ENCODE peak calls at places on chromosomes 7 and 10, in ten cellular contexts. One of them, this sample, is unnamed.
A peak's percentile ranks its signal among the peaks of the same experiment; 100 is the strongest.

GRCh38 chr10:71661060-71661622 is 58.4 kb downstream of the C10orf105 start:
- DNase-seq in neural crest cell: peak; percentile 30
- DNase-seq in activated T-helper 9 cell treated with anti-CD3 and anti-CD28 coated beads, Interleukin-2, amount 50 U/mL, for 16 hours: no peak
- DNase-seq in NCI-H2081: no peak
- DNase-seq in WTC11: no peak
- DNase-seq in HTR-8/SVneo: no peak
- DNase-seq in adipocyte: no peak
- DNase-seq in mesenteric fat pad: no peak
- DNase-seq in myocyte: no peak
- DNase-seq in fibroblast of mammary gland: no peak
- DNase-seq in this sample: no peak

GRCh38 chr7:157547102-157547501 is 210.3 kb downstream of the DNAJB6 start:
- DNase-seq in activated T-helper 9 cell treated with anti-CD3 and anti-CD28 coated beads, Interleukin-2, amount 50 U/mL, for 16 hours: no peak
- DNase-seq in mesenteric fat pad: no peak
- DNase-seq in fibroblast of mammary gland: no peak
- DNase-seq in adipocyte: no peak
- DNase-seq in HTR-8/SVneo: no peak
- DNase-seq in myocyte: no peak
- DNase-seq in neural crest cell: no peak
- DNase-seq in NCI-H2081: no peak
- DNase-seq in WTC11: no peak
- DNase-seq in this sample: no peak

GRCh38 chr7:99102809-99103690 is 40.9 kb downstream of the SMURF1 start:
- DNase-seq in neural crest cell: no peak
- DNase-seq in NCI-H2081: no peak
- DNase-seq in WTC11: no peak
- DNase-seq in HTR-8/SVneo: no peak
- DNase-seq in myocyte: no peak
- DNase-seq in mesenteric fat pad: no peak
- DNase-seq in adipocyte: peak; percentile 88
- DNase-seq in activated T-helper 9 cell treated with anti-CD3 and anti-CD28 coated beads, Interleukin-2, amount 50 U/mL, for 16 hours: no peak
- DNase-seq in fibroblast of mammary gland: peak; percentile 89
- DNase-seq in this sample: peak; percentile 61

GRCh38 chr10:61974611-61975010 is 73.1 kb downstream of the ARID5B start:
- DNase-seq in myocyte: peak; percentile 35
- DNase-seq in fibroblast of mammary gland: peak; percentile 82
- DNase-seq in HTR-8/SVneo: no peak
- DNase-seq in neural crest cell: no peak
- DNase-seq in mesenteric fat pad: no peak
- DNase-seq in activated T-helper 9 cell treated with anti-CD3 and anti-CD28 coated beads, Interleukin-2, amount 50 U/mL, for 16 hours: no peak
- DNase-seq in adipocyte: peak; percentile 72
- DNase-seq in WTC11: no peak
- DNase-seq in NCI-H2081: peak; percentile 20
- DNase-seq in this sample: peak; percentile 49

GRCh38 chr10:113021268-113022028 is 71.4 kb downstream of the TCF7L2 start:
- DNase-seq in adipocyte: no peak
- DNase-seq in neural crest cell: no peak
- DNase-seq in myocyte: no peak
- DNase-seq in WTC11: no peak
- DNase-seq in HTR-8/SVneo: no peak
- DNase-seq in activated T-helper 9 cell treated with anti-CD3 and anti-CD28 coated beads, Interleukin-2, amount 50 U/mL, for 16 hours: no peak
- DNase-seq in mesenteric fat pad: no peak
- DNase-seq in NCI-H2081: no peak
- DNase-seq in fibroblast of mammary gland: no peak
- DNase-seq in this sample: no peak

GRCh38 chr10:95475827-95476481 is 85.2 kb downstream of the SORBS1 start:
- DNase-seq in NCI-H2081: no peak
- DNase-seq in fibroblast of mammary gland: no peak
- DNase-seq in neural crest cell: no peak
- DNase-seq in activated T-helper 9 cell treated with anti-CD3 and anti-CD28 coated beads, Interleukin-2, amount 50 U/mL, for 16 hours: no peak
- DNase-seq in mesenteric fat pad: no peak
- DNase-seq in myocyte: peak; percentile 77
- DNase-seq in adipocyte: no peak
- DNase-seq in WTC11: no peak
- DNase-seq in HTR-8/SVneo: no peak
- DNase-seq in this sample: no peak

GRCh38 chr7:99314504-99314903 is 11.2 kb upstream of the ARPC1A start:
- DNase-seq in mesenteric fat pad: peak; percentile 65
- DNase-seq in adipocyte: no peak
- DNase-seq in neural crest cell: no peak
- DNase-seq in myocyte: no peak
- DNase-seq in fibroblast of mammary gland: no peak
- DNase-seq in WTC11: no peak
- DNase-seq in NCI-H2081: no peak
- DNase-seq in activated T-helper 9 cell treated with anti-CD3 and anti-CD28 coated beads, Interleukin-2, amount 50 U/mL, for 16 hours: no peak
- DNase-seq in HTR-8/SVneo: no peak
- DNase-seq in this sample: no peak

GRCh38 chr7:28808786-28809533 is 149.2 kb downstream of the TRIL start:
- DNase-seq in NCI-H2081: no peak
- DNase-seq in HTR-8/SVneo: no peak
- DNase-seq in mesenteric fat pad: no peak
- DNase-seq in neural crest cell: no peak
- DNase-seq in adipocyte: peak; percentile 24
- DNase-seq in myocyte: no peak
- DNase-seq in activated T-helper 9 cell treated with anti-CD3 and anti-CD28 coated beads, Interleukin-2, amount 50 U/mL, for 16 hours: no peak
- DNase-seq in WTC11: peak; percentile 72
- DNase-seq in fibroblast of mammary gland: peak; percentile 66
- DNase-seq in this sample: peak; percentile 66

GRCh38 chr10:121607310-121608055 is 9.2 kb upstream of the FGFR2 start:
- DNase-seq in neural crest cell: no peak
- DNase-seq in WTC11: no peak
- DNase-seq in HTR-8/SVneo: no peak
- DNase-seq in activated T-helper 9 cell treated with anti-CD3 and anti-CD28 coated beads, Interleukin-2, amount 50 U/mL, for 16 hours: no peak
- DNase-seq in NCI-H2081: no peak
- DNase-seq in adipocyte: no peak
- DNase-seq in fibroblast of mammary gland: no peak
- DNase-seq in mesenteric fat pad: peak; percentile 55
- DNase-seq in myocyte: no peak
- DNase-seq in this sample: no peak

GRCh38 chr10:72616716-72617115 is 9.2 kb downstream of the MICU1 start:
- DNase-seq in adipocyte: no peak
- DNase-seq in mesenteric fat pad: no peak
- DNase-seq in fibroblast of mammary gland: no peak
- DNase-seq in myocyte: no peak
- DNase-seq in neural crest cell: no peak
- DNase-seq in WTC11: no peak
- DNase-seq in activated T-helper 9 cell treated with anti-CD3 and anti-CD28 coated beads, Interleukin-2, amount 50 U/mL, for 16 hours: no peak
- DNase-seq in NCI-H2081: no peak
- DNase-seq in HTR-8/SVneo: no peak
- DNase-seq in this sample: no peak

GRCh38 chr7:30421647-30422196 is 56.9 kb downstream of the NOD1 start:
- DNase-seq in NCI-H2081: no peak
- DNase-seq in WTC11: no peak
- DNase-seq in myocyte: no peak
- DNase-seq in fibroblast of mammary gland: no peak
- DNase-seq in HTR-8/SVneo: no peak
- DNase-seq in mesenteric fat pad: no peak
- DNase-seq in adipocyte: no peak
- DNase-seq in neural crest cell: no peak
- DNase-seq in activated T-helper 9 cell treated with anti-CD3 and anti-CD28 coated beads, Interleukin-2, amount 50 U/mL, for 16 hours: no peak
- DNase-seq in this sample: no peak

GRCh38 chr10:26215923-26216576 is 524 bp upstream of the GAD2 start:
- DNase-seq in mesenteric fat pad: no peak
- DNase-seq in activated T-helper 9 cell treated with anti-CD3 and anti-CD28 coated beads, Interleukin-2, amount 50 U/mL, for 16 hours: no peak
- DNase-seq in WTC11: peak; percentile 77
- DNase-seq in fibroblast of mammary gland: peak; percentile 1
- DNase-seq in adipocyte: no peak
- DNase-seq in NCI-H2081: peak; percentile 75
- DNase-seq in HTR-8/SVneo: no peak
- DNase-seq in neural crest cell: peak; percentile 55
- DNase-seq in myocyte: no peak
- DNase-seq in this sample: no peak

GRCh38 chr10:670990-671389 is 18.5 kb downstream of the DIP2C start:
- DNase-seq in WTC11: no peak
- DNase-seq in activated T-helper 9 cell treated with anti-CD3 and anti-CD28 coated beads, Interleukin-2, amount 50 U/mL, for 16 hours: no peak
- DNase-seq in adipocyte: no peak
- DNase-seq in neural crest cell: no peak
- DNase-seq in fibroblast of mammary gland: no peak
- DNase-seq in HTR-8/SVneo: no peak
- DNase-seq in myocyte: no peak
- DNase-seq in NCI-H2081: no peak
- DNase-seq in mesenteric fat pad: peak; percentile 69
- DNase-seq in this sample: no peak

GRCh38 chr10:60611291-60611747 is 167.0 kb upstream of the CDK1 start:
- DNase-seq in activated T-helper 9 cell treated with anti-CD3 and anti-CD28 coated beads, Interleukin-2, amount 50 U/mL, for 16 hours: peak; percentile 2
- DNase-seq in WTC11: no peak
- DNase-seq in mesenteric fat pad: no peak
- DNase-seq in fibroblast of mammary gland: peak; percentile 83
- DNase-seq in neural crest cell: no peak
- DNase-seq in myocyte: peak; percentile 41
- DNase-seq in HTR-8/SVneo: peak; percentile 36
- DNase-seq in adipocyte: peak; percentile 64
- DNase-seq in NCI-H2081: no peak
- DNase-seq in this sample: peak; percentile 86

GRCh38 chr7:784971-785370 is 47.3 kb upstream of the SUN1 start:
- DNase-seq in activated T-helper 9 cell treated with anti-CD3 and anti-CD28 coated beads, Interleukin-2, amount 50 U/mL, for 16 hours: no peak
- DNase-seq in fibroblast of mammary gland: no peak
- DNase-seq in NCI-H2081: no peak
- DNase-seq in neural crest cell: no peak
- DNase-seq in adipocyte: no peak
- DNase-seq in myocyte: no peak
- DNase-seq in WTC11: no peak
- DNase-seq in mesenteric fat pad: no peak
- DNase-seq in HTR-8/SVneo: no peak
- DNase-seq in this sample: no peak

GRCh38 chr10:28624351-28624750 is 53.0 kb upstream of the BAMBI start:
- DNase-seq in mesenteric fat pad: no peak
- DNase-seq in NCI-H2081: no peak
- DNase-seq in neural crest cell: no peak
- DNase-seq in fibroblast of mammary gland: no peak
- DNase-seq in HTR-8/SVneo: no peak
- DNase-seq in adipocyte: no peak
- DNase-seq in myocyte: no peak
- DNase-seq in WTC11: no peak
- DNase-seq in activated T-helper 9 cell treated with anti-CD3 and anti-CD28 coated beads, Interleukin-2, amount 50 U/mL, for 16 hours: no peak
- DNase-seq in this sample: no peak

GRCh38 chr7:636396-636795 is 90.1 kb upstream of the DNAAF5 start:
- DNase-seq in NCI-H2081: no peak
- DNase-seq in myocyte: peak; percentile 59
- DNase-seq in adipocyte: peak; percentile 36
- DNase-seq in activated T-helper 9 cell treated with anti-CD3 and anti-CD28 coated beads, Interleukin-2, amount 50 U/mL, for 16 hours: peak; percentile 20
- DNase-seq in neural crest cell: no peak
- DNase-seq in WTC11: peak; percentile 27
- DNase-seq in fibroblast of mammary gland: no peak
- DNase-seq in HTR-8/SVneo: peak; percentile 87
- DNase-seq in mesenteric fat pad: no peak
- DNase-seq in this sample: no peak

GRCh38 chr10:114002422-114002821 is 41.2 kb upstream of the ADRB1 start:
- DNase-seq in neural crest cell: no peak
- DNase-seq in mesenteric fat pad: no peak
- DNase-seq in HTR-8/SVneo: no peak
- DNase-seq in myocyte: no peak
- DNase-seq in NCI-H2081: no peak
- DNase-seq in WTC11: no peak
- DNase-seq in fibroblast of mammary gland: no peak
- DNase-seq in activated T-helper 9 cell treated with anti-CD3 and anti-CD28 coated beads, Interleukin-2, amount 50 U/mL, for 16 hours: no peak
- DNase-seq in adipocyte: no peak
- DNase-seq in this sample: no peak

GRCh38 chr7:31145339-31145738 is 93.2 kb downstream of the ADCYAP1R1 start:
- DNase-seq in HTR-8/SVneo: no peak
- DNase-seq in neural crest cell: no peak
- DNase-seq in NCI-H2081: no peak
- DNase-seq in mesenteric fat pad: no peak
- DNase-seq in myocyte: no peak
- DNase-seq in fibroblast of mammary gland: no peak
- DNase-seq in adipocyte: no peak
- DNase-seq in activated T-helper 9 cell treated with anti-CD3 and anti-CD28 coated beads, Interleukin-2, amount 50 U/mL, for 16 hours: no peak
- DNase-seq in WTC11: no peak
- DNase-seq in this sample: no peak

GRCh38 chr10:75408911-75409885 is 7.6 kb upstream of the ZNF503 start:
- DNase-seq in adipocyte: peak; percentile 82
- DNase-seq in HTR-8/SVneo: peak; percentile 77
- DNase-seq in fibroblast of mammary gland: peak; percentile 34
- DNase-seq in myocyte: peak; percentile 57
- DNase-seq in neural crest cell: peak; percentile 46
- DNase-seq in activated T-helper 9 cell treated with anti-CD3 and anti-CD28 coated beads, Interleukin-2, amount 50 U/mL, for 16 hours: no peak
- DNase-seq in mesenteric fat pad: no peak
- DNase-seq in NCI-H2081: peak; percentile 68
- DNase-seq in WTC11: peak; percentile 75
- DNase-seq in this sample: peak; percentile 33

GRCh38 chr7:159143780-159144755 is 599 bp downstream of the VIPR2 start:
- DNase-seq in NCI-H2081: no peak
- DNase-seq in HTR-8/SVneo: no peak
- DNase-seq in activated T-helper 9 cell treated with anti-CD3 and anti-CD28 coated beads, Interleukin-2, amount 50 U/mL, for 16 hours: no peak
- DNase-seq in neural crest cell: no peak
- DNase-seq in mesenteric fat pad: peak; percentile 85
- DNase-seq in fibroblast of mammary gland: no peak
- DNase-seq in adipocyte: no peak
- DNase-seq in myocyte: no peak
- DNase-seq in WTC11: peak; percentile 53
- DNase-seq in this sample: no peak

GRCh38 chr7:23474829-23475578 is 4.7 kb upstream of the IGF2BP3 start:
- DNase-seq in activated T-helper 9 cell treated with anti-CD3 and anti-CD28 coated beads, Interleukin-2, amount 50 U/mL, for 16 hours: no peak
- DNase-seq in mesenteric fat pad: no peak
- DNase-seq in myocyte: peak; percentile 46
- DNase-seq in neural crest cell: no peak
- DNase-seq in adipocyte: no peak
- DNase-seq in NCI-H2081: peak; percentile 75
- DNase-seq in WTC11: no peak
- DNase-seq in fibroblast of mammary gland: no peak
- DNase-seq in HTR-8/SVneo: no peak
- DNase-seq in this sample: no peak

GRCh38 chr7:125727215-125727614 is 797.6 kb upstream of the POT1 start:
- DNase-seq in mesenteric fat pad: no peak
- DNase-seq in myocyte: no peak
- DNase-seq in WTC11: no peak
- DNase-seq in adipocyte: no peak
- DNase-seq in NCI-H2081: no peak
- DNase-seq in neural crest cell: no peak
- DNase-seq in activated T-helper 9 cell treated with anti-CD3 and anti-CD28 coated beads, Interleukin-2, amount 50 U/mL, for 16 hours: no peak
- DNase-seq in HTR-8/SVneo: no peak
- DNase-seq in fibroblast of mammary gland: no peak
- DNase-seq in this sample: no peak

GRCh38 chr7:107900496-107900895 is 9.5 kb downstream of the DLD start:
- DNase-seq in mesenteric fat pad: no peak
- DNase-seq in fibroblast of mammary gland: no peak
- DNase-seq in WTC11: no peak
- DNase-seq in HTR-8/SVneo: no peak
- DNase-seq in activated T-helper 9 cell treated with anti-CD3 and anti-CD28 coated beads, Interleukin-2, amount 50 U/mL, for 16 hours: no peak
- DNase-seq in neural crest cell: no peak
- DNase-seq in myocyte: no peak
- DNase-seq in NCI-H2081: no peak
- DNase-seq in adipocyte: no peak
- DNase-seq in this sample: no peak

GRCh38 chr7:47191876-47192291 is 390.0 kb downstream of the TNS3 start:
- DNase-seq in activated T-helper 9 cell treated with anti-CD3 and anti-CD28 coated beads, Interleukin-2, amount 50 U/mL, for 16 hours: no peak
- DNase-seq in mesenteric fat pad: no peak
- DNase-seq in adipocyte: no peak
- DNase-seq in HTR-8/SVneo: no peak
- DNase-seq in myocyte: no peak
- DNase-seq in NCI-H2081: no peak
- DNase-seq in fibroblast of mammary gland: no peak
- DNase-seq in WTC11: no peak
- DNase-seq in neural crest cell: no peak
- DNase-seq in this sample: no peak

GRCh38 chr10:100930368-100930767 is 17.6 kb downstream of the SLF2 start:
- DNase-seq in adipocyte: no peak
- DNase-seq in NCI-H2081: no peak
- DNase-seq in WTC11: no peak
- DNase-seq in myocyte: peak; percentile 32
- DNase-seq in neural crest cell: no peak
- DNase-seq in mesenteric fat pad: no peak
- DNase-seq in activated T-helper 9 cell treated with anti-CD3 and anti-CD28 coated beads, Interleukin-2, amount 50 U/mL, for 16 hours: no peak
- DNase-seq in fibroblast of mammary gland: no peak
- DNase-seq in HTR-8/SVneo: no peak
- DNase-seq in this sample: peak; percentile 37

GRCh38 chr10:133268532-133268931 is 8.1 kb downstream of the ADAM8 start:
- DNase-seq in myocyte: no peak
- DNase-seq in HTR-8/SVneo: no peak
- DNase-seq in fibroblast of mammary gland: no peak
- DNase-seq in adipocyte: no peak
- DNase-seq in mesenteric fat pad: no peak
- DNase-seq in NCI-H2081: no peak
- DNase-seq in WTC11: no peak
- DNase-seq in neural crest cell: no peak
- DNase-seq in activated T-helper 9 cell treated with anti-CD3 and anti-CD28 coated beads, Interleukin-2, amount 50 U/mL, for 16 hours: no peak
- DNase-seq in this sample: no peak

GRCh38 chr7:158228986-158229385 is 358.6 kb downstream of the PTPRN2 start:
- DNase-seq in HTR-8/SVneo: no peak
- DNase-seq in NCI-H2081: peak; percentile 2
- DNase-seq in neural crest cell: no peak
- DNase-seq in activated T-helper 9 cell treated with anti-CD3 and anti-CD28 coated beads, Interleukin-2, amount 50 U/mL, for 16 hours: no peak
- DNase-seq in adipocyte: no peak
- DNase-seq in myocyte: no peak
- DNase-seq in fibroblast of mammary gland: no peak
- DNase-seq in mesenteric fat pad: no peak
- DNase-seq in WTC11: no peak
- DNase-seq in this sample: no peak